ENCODE peak calls at places on chromosome 2, in five cellular contexts. J, Z, R, M and H are unnamed samples.

GRCh38 chr2:157441072-157441454 is 2.8 kb downstream of the CYTIP start:
- DNase-seq in J (no peak), Z (no peak), R (peak), M (no peak), H (no peak)

GRCh38 chr2:16139663-16140610 is 199.6 kb downstream of the MYCN start:
- DNase-seq in J (no peak), Z (no peak), R (no peak), M (no peak), H (no peak)

GRCh38 chr2:235573331-235574221 is 79.7 kb downstream of the AGAP1 start:
- DNase-seq in J (no peak), Z (peak), R (no peak), M (no peak), H (no peak)

GRCh38 chr2:43285987-43286386 is 59.6 kb upstream of the ZFP36L2 start:
- DNase-seq in J (no peak), Z (no peak), R (no peak), M (no peak), H (no peak)

GRCh38 chr2:43142921-43143438 is 83.4 kb downstream of the ZFP36L2 start:
- DNase-seq in J (no peak), Z (peak), R (no peak), M (no peak), H (no peak)

GRCh38 chr2:16151651-16152050 is 211.3 kb downstream of the MYCN start:
- DNase-seq in J (no peak), Z (no peak), R (no peak), M (no peak), H (no peak)

GRCh38 chr2:163906410-163906809 is 170.6 kb upstream of the FIGN start:
- DNase-seq in J (no peak), Z (no peak), R (no peak), M (no peak), H (no peak)

GRCh38 chr2:219124379-219125110 is 36.1 kb downstream of the NHEJ1 start:
- DNase-seq in J (peak), Z (no peak), R (peak), M (no peak), H (no peak)

GRCh38 chr2:85409719-85410583 is at the start of gene CAPG:
- DNase-seq in J (no peak), Z (peak), R (peak), M (no peak), H (peak)

GRCh38 chr2:240959941-240960308 is 38.5 kb upstream of the SNED1 start:
- DNase-seq in J (no peak), Z (no peak), R (no peak), M (no peak), H (peak)

GRCh38 chr2:232883116-232883721 is 13.2 kb downstream of the SNORC start:
- DNase-seq in J (no peak), Z (no peak), R (no peak), M (no peak), H (peak)

GRCh38 chr2:52995439-52995838 is 772.2 kb upstream of the CHAC2 start:
- DNase-seq in J (no peak), Z (no peak), R (no peak), M (no peak), H (no peak)

GRCh38 chr2:151999058-151999457 is 99.8 kb downstream of the CACNB4 start:
- DNase-seq in J (peak), Z (peak), R (peak), M (no peak), H (peak)

GRCh38 chr2:211877061-211877460 is 661.5 kb downstream of the ERBB4 start:
- DNase-seq in J (no peak), Z (no peak), R (no peak), M (no peak), H (no peak)

GRCh38 chr2:156339866-156340265 is 7.3 kb upstream of the NR4A2 start:
- DNase-seq in J (no peak), Z (no peak), R (no peak), M (no peak), H (no peak)

GRCh38 chr2:24164416-24164973 is 10.4 kb upstream of the FAM228A start:
- DNase-seq in J (no peak), Z (peak), R (no peak), M (peak), H (no peak)

GRCh38 chr2:237955640-237956401 is 11.0 kb upstream of the UBE2F start:
- DNase-seq in J (no peak), Z (no peak), R (no peak), M (no peak), H (no peak)

GRCh38 chr2:66865161-66865560 is 430.2 kb downstream of the MEIS1 start:
- DNase-seq in J (no peak), Z (no peak), R (no peak), M (no peak), H (no peak)

GRCh38 chr2:98886066-98886554 is 49.9 kb downstream of the CRACDL start:
- DNase-seq in J (no peak), Z (no peak), R (no peak), M (no peak), H (no peak)

GRCh38 chr2:15313657-15314056 is 247.5 kb downstream of the NBAS start:
- DNase-seq in J (no peak), Z (no peak), R (no peak), M (no peak), H (no peak)

GRCh38 chr2:103656558-103656957 is 894.7 kb downstream of the TMEM182 start:
- DNase-seq in J (no peak), Z (no peak), R (no peak), M (no peak), H (no peak)

GRCh38 chr2:219160186-219161017 is at the start of gene NHEJ1:
- DNase-seq in J (peak), Z (peak), R (peak), M (peak), H (peak)